ENCODE peak calls at places on chromosomes 12 and 14, in eight cellular contexts. X is T-helper 9 cell; K is activated CD4-positive, alpha-beta T cell treated with anti-CD3 and anti-CD28 coated beads, Interleukin-2, amount 50 U/mL, for 4 hours; I is ELF-1; G is activated T-cell treated with anti-CD3 and anti-CD28 coated beads, Interleukin-2, amount 50 U/mL, for 48 hours; O is progenitor cell of endocrine pancreas; E is stimulated activated CD4-positive, alpha-beta T cell treated with anti-CD3 and anti-CD28 coated beads, Interleukin-4, amount 100 ng/mL, for 4 hours; S is brain microvascular endothelial cell. L is an unnamed sample.

GRCh38 chr12:13342971-13343370 is 146.4 kb downstream of the EMP1 start:
- DNase-seq in X (no peak), K (no peak), I (no peak), G (peak; percentile 41), O (no peak), E (no peak), S (no peak), L (no peak)

GRCh38 chr14:104792101-104792884 is 3.3 kb downstream of the AKT1 start:
- DNase-seq in X (no peak), K (no peak), I (no peak), G (no peak), O (no peak), E (no peak), S (no peak), L (peak; percentile 26)

GRCh38 chr12:105226219-105226618 is 9.8 kb downstream of the APPL2 start:
- DNase-seq in X (no peak), K (no peak), I (no peak), G (peak; percentile 38), O (no peak), E (no peak), S (peak; percentile 90), L (peak; percentile 90)

GRCh38 chr12:75881910-75882309 is 149.7 kb downstream of the PHLDA1 start:
- DNase-seq in X (no peak), K (no peak), I (no peak), G (no peak), O (no peak), E (no peak), S (no peak), L (peak; percentile 19)

GRCh38 chr12:67677166-67677565 is 28.6 kb downstream of the DYRK2 start:
- DNase-seq in X (no peak), K (no peak), I (no peak), G (no peak), O (no peak), E (no peak), S (no peak), L (no peak)

GRCh38 chr12:108312885-108313203 is 26.3 kb downstream of the CMKLR1 start:
- DNase-seq in X (no peak), K (no peak), I (peak; percentile 54), G (no peak), O (no peak), E (no peak), S (no peak), L (peak; percentile 69)

GRCh38 chr12:109870648-109871047 is 9.7 kb downstream of the GLTP start:
- DNase-seq in X (no peak), K (no peak), I (no peak), G (no peak), O (no peak), E (no peak), S (no peak), L (peak; percentile 22)

GRCh38 chr12:120367924-120368788 is 808 bp downstream of the MSI1 start:
- DNase-seq in X (no peak), K (peak; percentile 12), I (no peak), G (peak; percentile 70), O (no peak), E (peak; percentile 43), S (no peak), L (no peak)

GRCh38 chr14:45103806-45104205 is 19.9 kb downstream of the PRPF39 start:
- DNase-seq in X (no peak), K (no peak), I (no peak), G (no peak), O (no peak), E (no peak), S (no peak), L (no peak)